ENCODE peak calls at places on chromosomes 11 and 22, in four cellular contexts. K is GM12878, Z is K562, W is HL-60. M is an unnamed sample.

GRCh38 chr11:120482149-120482548 is 29.4 kb upstream of the GRIK4 start:
- DNase-seq in K (no peak), Z (peak), W (no peak), M (no peak)

GRCh38 chr11:24145411-24145810 is 351.4 kb upstream of the LUZP2 start:
- DNase-seq in K (no peak), Z (no peak), W (no peak), M (no peak)

GRCh38 chr11:83835423-83835822 is 549.3 kb upstream of the CCDC90B start:
- DNase-seq in K (peak), Z (no peak), W (no peak), M (no peak)

GRCh38 chr11:118910309-118911112 is 15.2 kb downstream of the BCL9L start:
- DNase-seq in K (no peak), Z (peak), W (no peak), M (no peak)

GRCh38 chr11:3149852-3150188 is 15.3 kb downstream of the OSBPL5 start:
- DNase-seq in K (no peak), Z (no peak), W (no peak), M (no peak)

GRCh38 chr11:93054279-93054678 is 84.8 kb downstream of the MTNR1B start:
- DNase-seq in K (no peak), Z (no peak), W (no peak), M (no peak)

GRCh38 chr11:2447951-2448650 is 3.3 kb downstream of the KCNQ1 start:
- DNase-seq in K (no peak), Z (no peak), W (no peak), M (no peak)

GRCh38 chr22:46043816-46044717 is 67.1 kb upstream of the WNT7B start:
- DNase-seq in K (no peak), Z (no peak), W (no peak), M (no peak)

GRCh38 chr22:24410110-24410856 is 17.1 kb upstream of the ADORA2A start:
- DNase-seq in K (no peak), Z (no peak), W (no peak), M (no peak)

GRCh38 chr11:43486141-43486540 is 127.4 kb downstream of the TTC17 start:
- DNase-seq in K (no peak), Z (no peak), W (no peak), M (no peak)

GRCh38 chr11:119320593-119321524 is 3.9 kb upstream of the MCAM start:
- DNase-seq in K (no peak), Z (peak), W (no peak), M (peak)

GRCh38 chr11:5159806-5160205 is 5.2 kb upstream of the OR52A1 start:
- DNase-seq in K (no peak), Z (no peak), W (no peak), M (no peak)

GRCh38 chr11:104916442-104916841 is 18.2 kb upstream of the CASP12 start:
- DNase-seq in K (no peak), Z (no peak), W (no peak), M (no peak)

GRCh38 chr11:57248780-57249383 is 11.8 kb upstream of the APLNR start:
- DNase-seq in K (no peak), Z (peak), W (peak), M (no peak)

GRCh38 chr11:69339916-69340565 is 46.1 kb downstream of the MYEOV start:
- DNase-seq in K (no peak), Z (no peak), W (no peak), M (no peak)

GRCh38 chr11:12862761-12863469 is 146.2 kb upstream of the RASSF10 start:
- DNase-seq in K (no peak), Z (peak), W (no peak), M (no peak)

GRCh38 chr11:68379216-68379615 is 66.8 kb downstream of the LRP5 start:
- DNase-seq in K (no peak), Z (no peak), W (no peak), M (no peak)

GRCh38 chr11:65016705-65017104 is 2.7 kb downstream of the ARL2 start:
- DNase-seq in K (no peak), Z (no peak), W (no peak), M (no peak)

GRCh38 chr11:65013130-65013691 is 749 bp upstream of the ARL2 start:
- DNase-seq in K (no peak), Z (peak), W (peak), M (peak)

GRCh38 chr11:65013692-65014145 is 241 bp upstream of the ARL2 start:
- DNase-seq in K (peak), Z (peak), W (peak), M (peak)

GRCh38 chr11:65017927-65018326 is 4.0 kb downstream of the ARL2 start:
- DNase-seq in K (no peak), Z (no peak), W (no peak), M (no peak)

DNA sequence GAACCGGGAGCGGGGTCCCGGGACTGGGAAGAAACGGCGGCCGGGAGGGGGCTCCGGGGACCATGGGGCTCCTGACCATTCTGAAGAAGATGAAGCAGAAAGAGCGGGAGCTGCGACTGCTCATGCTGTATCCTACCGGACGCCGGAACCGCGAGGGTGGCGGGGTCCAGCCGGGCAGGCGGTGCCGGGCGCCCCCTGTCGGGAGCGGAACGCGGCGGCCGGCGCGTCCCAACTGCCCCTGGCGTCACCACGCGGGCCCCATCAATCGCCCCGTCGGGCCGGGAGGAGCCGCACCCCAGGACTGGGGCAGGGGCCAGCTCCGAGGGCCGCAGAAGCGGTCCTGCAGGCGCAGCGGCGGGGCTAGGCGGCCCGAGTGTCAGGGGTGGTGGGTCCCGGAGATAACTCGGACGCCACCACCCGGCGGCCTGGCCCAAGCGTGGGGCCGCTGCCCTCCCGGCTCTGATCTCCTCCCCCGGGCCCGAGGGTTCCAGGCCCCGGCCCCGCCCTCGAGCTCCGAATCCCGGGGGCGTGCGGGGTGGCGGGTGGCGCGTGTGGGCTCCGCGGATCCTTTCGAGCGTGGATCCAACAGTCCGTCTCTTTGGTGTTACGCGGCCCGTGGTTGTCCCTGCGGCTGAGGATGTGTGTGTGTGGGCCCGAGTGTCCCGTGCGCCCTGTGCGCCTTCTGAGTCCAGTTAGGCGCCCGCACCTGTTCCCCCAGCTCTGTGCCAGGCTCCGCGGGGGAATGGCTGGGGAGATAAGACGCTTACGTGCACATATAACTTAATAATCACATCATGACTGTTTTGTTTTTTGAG is at the start of gene ARL2:
- DNase-seq in K (no peak), Z (peak), W (peak), M (peak)
- TF ChIP-seq SPI1 in K (no peak), Z (no peak), W (no peak), M (no peak)

GRCh38 chr11:61549177-61549576 is 31.7 kb downstream of the SYT7 start:
- DNase-seq in K (no peak), Z (no peak), W (no peak), M (no peak)
- TF ChIP-seq POLR2AphosphoS5 in K (no peak), Z (no peak), W (no peak), M (no peak)

DNA sequence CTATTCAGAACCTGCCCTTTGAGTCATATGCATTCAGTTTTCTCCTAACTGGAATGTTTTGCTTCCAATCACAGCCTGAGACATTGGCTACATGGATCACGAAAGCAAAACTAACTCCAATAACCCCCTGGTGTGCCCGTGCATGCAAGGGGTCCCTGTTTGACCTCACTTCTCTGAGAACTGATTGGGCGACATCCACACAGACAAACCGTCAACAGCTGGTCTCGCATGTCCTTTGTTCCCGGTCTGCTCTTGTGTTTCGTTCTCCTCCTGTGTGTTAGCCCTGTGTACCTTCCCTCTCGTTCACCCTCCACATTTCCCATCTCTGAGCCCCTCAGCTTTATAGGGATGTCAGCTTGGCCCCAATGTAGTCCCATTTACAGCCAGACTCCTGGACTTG is 67.2 kb upstream of the TTC12 start:
- DNase-seq in K (no peak), Z (no peak), W (no peak), M (no peak)
- TF ChIP-seq SPI1 in K (no peak), Z (no peak), W (no peak), M (no peak)

GRCh38 chr22:38641476-38641875 is 14.7 kb downstream of the FAM227A start:
- DNase-seq in K (no peak), Z (no peak), W (no peak), M (no peak)

GRCh38 chr22:38632528-38632927 is 23.7 kb downstream of the FAM227A start:
- DNase-seq in K (no peak), Z (peak), W (no peak), M (no peak)

GRCh38 chr22:38638734-38639133 is 17.5 kb downstream of the FAM227A start:
- DNase-seq in K (no peak), Z (peak), W (no peak), M (no peak)

DNA sequence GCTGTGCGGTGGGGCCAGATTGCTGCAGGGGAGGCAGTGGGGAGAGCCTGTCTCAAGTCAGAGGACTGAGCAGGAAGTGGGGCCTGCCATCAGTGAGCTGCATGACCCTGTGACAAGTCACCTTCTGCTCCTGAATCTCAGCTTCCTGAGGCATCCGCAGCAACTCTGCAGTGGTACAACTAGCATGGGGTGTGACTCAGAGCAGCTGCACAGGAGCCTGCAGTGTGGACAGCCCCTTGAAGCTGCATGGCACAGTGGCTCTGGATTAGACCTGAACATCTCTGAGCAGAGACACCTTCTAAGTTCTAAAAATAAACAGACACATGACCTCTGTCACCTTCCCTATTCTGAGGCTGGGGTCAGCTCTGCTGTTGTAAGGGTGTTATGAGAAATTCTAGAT is 18.0 kb downstream of the FAM227A start:
- DNase-seq in K (no peak), Z (no peak), W (no peak), M (no peak)
- TF ChIP-seq POLR2AphosphoS5 in K (no peak), Z (no peak), W (no peak), M (no peak)

GRCh38 chr11:81129618-81130017 is 1604.0 kb downstream of the FAM181B start:
- DNase-seq in K (no peak), Z (no peak), W (no peak), M (no peak)

GRCh38 chr11:81135570-81135969 is 1598.1 kb downstream of the FAM181B start:
- DNase-seq in K (no peak), Z (no peak), W (no peak), M (no peak)
- TF ChIP-seq SPI1 in K (no peak), Z (no peak), W (no peak), M (no peak)

M was measured in GM12891.